ENCODE peak calls at places on chromosomes 5 and 9, in six cellular contexts. F is NCI-H1694 treated with DMSO at 0.1 percent for 48 hours; A is T-helper 2 cell; T is stimulated activated CD4-positive, alpha-beta T cell treated with anti-CD3 and anti-CD28 coated beads, Interleukin-2, amount 100 ng/mL, for 48 hours; H is transverse colon; W is Peyer's patch. I is an unnamed sample.
A peak's percentile ranks its signal among the peaks of the same experiment; 100 is the strongest.

GRCh38 chr5:16946725-16947124 is 10.6 kb upstream of the MYO10 start:
- DNase-seq in F (no peak), A (no peak), T (no peak), H (no peak), W (no peak), I (no peak)

GRCh38 chr5:21646469-21646868 is 1206.7 kb downstream of the CDH12 start:
- DNase-seq in F (no peak), A (no peak), T (no peak), H (no peak), W (no peak), I (no peak)

GRCh38 chr9:70073193-70073592 is 29.5 kb downstream of the MAMDC2 start:
- DNase-seq in F (no peak), A (no peak), T (no peak), H (no peak), W (no peak), I (no peak)

GRCh38 chr9:96604005-96604320 is 15.7 kb downstream of the CDC14B start:
- DNase-seq in F (no peak), A (no peak), T (no peak), H (no peak), W (no peak), I (no peak)

GRCh38 chr5:90193185-90193822 is 216.3 kb downstream of the CETN3 start:
- DNase-seq in F (no peak), A (no peak), T (no peak), H (no peak), W (no peak), I (no peak)

GRCh38 chr5:61783481-61783880 is 451.4 kb downstream of the ZSWIM6 start:
- DNase-seq in F (no peak), A (no peak), T (no peak), H (no peak), W (no peak), I (no peak)

GRCh38 chr5:119037496-119038215 is 33.2 kb upstream of the DMXL1 start:
- DNase-seq in F (no peak), A (no peak), T (no peak), H (no peak), W (no peak), I (no peak)

GRCh38 chr5:40775846-40776657 is 20.3 kb upstream of the TTC33 start:
- DNase-seq in F (no peak), A (no peak), T (no peak), H (no peak), W (no peak), I (no peak)

GRCh38 chr9:78314550-78314949 is 17.6 kb downstream of the PSAT1 start:
- DNase-seq in F (no peak), A (no peak), T (no peak), H (no peak), W (no peak), I (no peak)

GRCh38 chr5:11050596-11051304 is 289.7 kb upstream of the DAP start:
- DNase-seq in F (no peak), A (no peak), T (no peak), H (no peak), W (no peak), I (no peak)

GRCh38 chr5:76849767-76850291 is at the start of gene S100Z:
- DNase-seq in F (no peak), A (peak; percentile 10), T (peak; percentile 14), H (no peak), W (no peak), I (no peak)

GRCh38 chr9:120441446-120442279 is 138.3 kb downstream of the CDK5RAP2 start:
- DNase-seq in F (no peak), A (no peak), T (no peak), H (no peak), W (no peak), I (peak; percentile 64)

GRCh38 chr9:96486351-96487029 is 36.5 kb downstream of the HABP4 start:
- DNase-seq in F (no peak), A (no peak), T (no peak), H (peak; percentile 25), W (no peak), I (peak; percentile 56)

GRCh38 chr5:118873417-118873816 is 114.9 kb downstream of the DTWD2 start:
- DNase-seq in F (no peak), A (no peak), T (no peak), H (no peak), W (no peak), I (no peak)

GRCh38 chr9:128625391-128626145 is 31.1 kb downstream of the DYNC2I2 start:
- DNase-seq in F (no peak), A (no peak), T (no peak), H (peak; percentile 32), W (peak; percentile 51), I (no peak)

GRCh38 chr5:12794476-12795332 is 890.5 kb upstream of the CTNND2 start:
- DNase-seq in F (no peak), A (no peak), T (no peak), H (no peak), W (no peak), I (no peak)

GRCh38 chr5:160539431-160539830 is 117.8 kb downstream of the PTTG1 start:
- DNase-seq in F (no peak), A (no peak), T (peak; percentile 58), H (no peak), W (no peak), I (no peak)

GRCh38 chr9:72333758-72334157 is 31.2 kb downstream of the ZFAND5 start:
- DNase-seq in F (no peak), A (no peak), T (no peak), H (no peak), W (no peak), I (no peak)

I was measured in skeletal muscle cell.